ENCODE peak calls at places on chromosomes 3 and 15, in six cellular contexts. One of them, this sample, is unnamed.

GRCh38 chr15:70643783-70644125 is 119.6 kb downstream of the UACA start:
- DNase-seq in naive thymus-derived CD8-positive, alpha-beta T cell: no peak
- DNase-seq in cardiac fibroblast: peak; percentile 35
- DNase-seq in fibroblast of pulmonary artery: peak; percentile 29
- DNase-seq in cardiac muscle cell: peak; percentile 27
- DNase-seq in T-helper 17 cell: no peak
- DNase-seq in this sample: peak; percentile 29

GRCh38 chr3:108202834-108203233 is 19.4 kb downstream of the IFT57 start:
- DNase-seq in cardiac muscle cell: no peak
- DNase-seq in naive thymus-derived CD8-positive, alpha-beta T cell: no peak
- DNase-seq in T-helper 17 cell: no peak
- DNase-seq in fibroblast of pulmonary artery: no peak
- DNase-seq in cardiac fibroblast: no peak
- DNase-seq in this sample: no peak

GRCh38 chr15:40982855-40983254 is 29.6 kb downstream of the CHAC1 start:
- DNase-seq in cardiac fibroblast: peak; percentile 84
- DNase-seq in fibroblast of pulmonary artery: peak; percentile 84
- DNase-seq in naive thymus-derived CD8-positive, alpha-beta T cell: no peak
- DNase-seq in cardiac muscle cell: peak; percentile 89
- DNase-seq in T-helper 17 cell: no peak
- DNase-seq in this sample: peak; percentile 43

GRCh38 chr15:62491642-62492041 is 326.6 kb upstream of the C2CD4B start:
- DNase-seq in T-helper 17 cell: no peak
- DNase-seq in fibroblast of pulmonary artery: peak; percentile 73
- DNase-seq in naive thymus-derived CD8-positive, alpha-beta T cell: no peak
- DNase-seq in cardiac muscle cell: peak; percentile 89
- DNase-seq in cardiac fibroblast: peak; percentile 80
- DNase-seq in this sample: no peak

GRCh38 chr3:13178107-13178506 is 104.9 kb upstream of the IQSEC1 start:
- DNase-seq in cardiac fibroblast: no peak
- DNase-seq in T-helper 17 cell: no peak
- DNase-seq in naive thymus-derived CD8-positive, alpha-beta T cell: no peak
- DNase-seq in fibroblast of pulmonary artery: no peak
- DNase-seq in cardiac muscle cell: no peak
- DNase-seq in this sample: no peak

GRCh38 chr3:188734395-188734794 is 437.4 kb upstream of the TPRG1 start:
- DNase-seq in cardiac fibroblast: no peak
- DNase-seq in fibroblast of pulmonary artery: no peak
- DNase-seq in cardiac muscle cell: no peak
- DNase-seq in T-helper 17 cell: no peak
- DNase-seq in naive thymus-derived CD8-positive, alpha-beta T cell: no peak
- DNase-seq in this sample: peak; percentile 5

GRCh38 chr3:171586274-171586673 is 126.1 kb upstream of the TNIK start:
- DNase-seq in naive thymus-derived CD8-positive, alpha-beta T cell: no peak
- DNase-seq in cardiac fibroblast: no peak
- DNase-seq in fibroblast of pulmonary artery: no peak
- DNase-seq in T-helper 17 cell: no peak
- DNase-seq in cardiac muscle cell: no peak
- DNase-seq in this sample: no peak

GRCh38 chr15:26721231-26721630 is 51.6 kb downstream of the GABRB3 start:
- DNase-seq in fibroblast of pulmonary artery: no peak
- DNase-seq in T-helper 17 cell: no peak
- DNase-seq in cardiac muscle cell: no peak
- DNase-seq in naive thymus-derived CD8-positive, alpha-beta T cell: no peak
- DNase-seq in cardiac fibroblast: no peak
- DNase-seq in this sample: no peak

GRCh38 chr15:73754461-73754860 is 1.3 kb upstream of the INSYN1 start:
- DNase-seq in cardiac muscle cell: no peak
- DNase-seq in cardiac fibroblast: no peak
- DNase-seq in fibroblast of pulmonary artery: no peak
- DNase-seq in T-helper 17 cell: no peak
- DNase-seq in naive thymus-derived CD8-positive, alpha-beta T cell: no peak
- DNase-seq in this sample: no peak

GRCh38 chr3:128353991-128354687 is 112.6 kb downstream of the DNAJB8 start:
- DNase-seq in cardiac muscle cell: no peak
- DNase-seq in T-helper 17 cell: no peak
- DNase-seq in fibroblast of pulmonary artery: peak; percentile 7
- DNase-seq in naive thymus-derived CD8-positive, alpha-beta T cell: no peak
- DNase-seq in cardiac fibroblast: peak; percentile 12
- DNase-seq in this sample: no peak

GRCh38 chr15:38696120-38696727 is 131.6 kb upstream of the RASGRP1 start:
- DNase-seq in naive thymus-derived CD8-positive, alpha-beta T cell: peak; percentile 57
- DNase-seq in cardiac muscle cell: peak; percentile 35
- DNase-seq in fibroblast of pulmonary artery: no peak
- DNase-seq in cardiac fibroblast: no peak
- DNase-seq in T-helper 17 cell: peak; percentile 34
- DNase-seq in this sample: peak; percentile 47

GRCh38 chr3:160765211-160765610 is 9.2 kb downstream of the PPM1L start:
- DNase-seq in naive thymus-derived CD8-positive, alpha-beta T cell: no peak
- DNase-seq in cardiac muscle cell: no peak
- DNase-seq in cardiac fibroblast: no peak
- DNase-seq in fibroblast of pulmonary artery: no peak
- DNase-seq in T-helper 17 cell: no peak
- DNase-seq in this sample: no peak

GRCh38 chr15:90046846-90047481 is 45.8 kb downstream of the ZNF710 start:
- DNase-seq in T-helper 17 cell: no peak
- DNase-seq in cardiac muscle cell: no peak
- DNase-seq in naive thymus-derived CD8-positive, alpha-beta T cell: no peak
- DNase-seq in fibroblast of pulmonary artery: no peak
- DNase-seq in cardiac fibroblast: no peak
- DNase-seq in this sample: no peak

GRCh38 chr15:43922021-43922420 is 95.2 kb downstream of the WDR76 start:
- DNase-seq in fibroblast of pulmonary artery: no peak
- DNase-seq in naive thymus-derived CD8-positive, alpha-beta T cell: no peak
- DNase-seq in cardiac muscle cell: peak; percentile 62
- DNase-seq in T-helper 17 cell: no peak
- DNase-seq in cardiac fibroblast: peak; percentile 30
- DNase-seq in this sample: peak; percentile 34